ENCODE peak calls at places on chromosomes 3 and 15, in four cellular contexts. H, Q, S and W are unnamed samples.

GRCh38 chr3:159763466-159764210 is 225.0 kb upstream of the IL12A start:
- DNase-seq in H (no peak), Q (peak), S (no peak), W (peak)

GRCh38 chr3:111947179-111947727 is 31.6 kb upstream of the ABHD10 start:
- DNase-seq in H (no peak), Q (no peak), S (no peak), W (no peak)

GRCh38 chr3:195591220-195591619 is 7.5 kb upstream of the APOD start:
- DNase-seq in H (no peak), Q (no peak), S (no peak), W (no peak)

GRCh38 chr3:3636815-3637214 is 162.4 kb upstream of the LRRN1 start:
- DNase-seq in H (no peak), Q (no peak), S (no peak), W (no peak)

GRCh38 chr3:31832576-31832975 is 148.5 kb downstream of the OSBPL10 start:
- DNase-seq in H (no peak), Q (no peak), S (no peak), W (no peak)

GRCh38 chr3:187210555-187211327 is 13.5 kb downstream of the RTP1 start:
- DNase-seq in H (no peak), Q (peak), S (no peak), W (no peak)

GRCh38 chr3:52372822-52373504 is 56.8 kb downstream of the DNAH1 start:
- DNase-seq in H (no peak), Q (peak), S (no peak), W (no peak)

GRCh38 chr3:87354399-87354798 is 78.0 kb upstream of the POU1F1 start:
- DNase-seq in H (no peak), Q (no peak), S (no peak), W (no peak)

GRCh38 chr15:34337557-34338306 is at the start of gene SLC12A6:
- DNase-seq in H (no peak), Q (peak), S (peak), W (peak)

GRCh38 chr15:85333132-85333831 is 47.1 kb upstream of the AKAP13 start:
- DNase-seq in H (no peak), Q (no peak), S (no peak), W (no peak)
- TF ChIP-seq JUND in H (no peak), Q (no peak), S (no peak), W (peak)

DNA sequence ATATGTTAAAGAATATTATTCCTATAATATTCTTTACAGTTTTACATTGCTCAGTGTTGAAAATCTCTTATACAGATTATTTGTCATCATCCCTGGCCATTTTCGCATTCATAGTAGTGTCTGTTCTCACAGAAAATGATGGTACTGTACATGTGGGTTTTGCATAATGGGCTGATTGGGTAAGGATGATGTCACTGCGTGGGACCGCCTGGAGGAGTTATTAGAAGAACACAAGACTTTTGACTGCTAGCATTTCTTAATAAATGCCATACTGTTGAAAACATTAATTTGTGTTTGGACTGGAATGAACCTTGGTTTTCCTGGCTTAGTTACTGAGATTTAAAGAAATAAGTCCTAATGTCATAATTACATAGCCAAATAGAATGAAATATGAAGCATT is 20.3 kb downstream of the LRCH3 start:
- DNase-seq in H (no peak), Q (no peak), S (no peak), W (peak)
- TF ChIP-seq TAF1 in H (no peak), Q (no peak), S (no peak), W (no peak)

GRCh38 chr3:26962419-26963355 is 340.1 kb downstream of the LRRC3B start:
- DNase-seq in H (peak), Q (no peak), S (no peak), W (no peak)
- TF ChIP-seq JUND in H (no peak), Q (no peak), S (no peak), W (no peak)

GRCh38 chr15:63968700-63969099 is 77.6 kb downstream of the DAPK2 start:
- DNase-seq in H (no peak), Q (no peak), S (no peak), W (no peak)

GRCh38 chr15:63970723-63971426 is 75.4 kb downstream of the DAPK2 start:
- DNase-seq in H (peak), Q (no peak), S (no peak), W (no peak)

GRCh38 chr15:63969652-63970421 is 76.4 kb downstream of the DAPK2 start:
- DNase-seq in H (no peak), Q (peak), S (peak), W (no peak)

GRCh38 chr15:63967616-63968015 is 78.7 kb downstream of the DAPK2 start:
- DNase-seq in H (no peak), Q (no peak), S (no peak), W (no peak)

DNA sequence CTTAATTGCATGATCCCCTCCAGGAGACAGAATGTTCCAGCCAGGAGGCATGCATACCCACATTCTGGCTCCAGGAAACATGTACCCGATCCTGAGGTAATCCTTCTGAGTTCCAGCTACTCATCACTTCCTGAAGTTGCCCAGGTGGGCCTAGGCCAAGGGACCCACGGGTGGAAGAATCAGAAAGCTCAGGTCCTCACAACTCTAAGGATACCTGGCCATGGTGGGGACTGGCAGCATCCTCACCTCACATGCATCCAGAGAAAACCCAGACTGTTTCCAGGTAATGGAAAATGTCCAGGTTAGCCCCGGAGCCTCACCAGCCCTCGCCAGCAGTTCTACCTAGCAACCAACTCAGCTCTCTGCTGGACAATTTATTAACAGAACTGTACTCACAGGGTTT is 78.2 kb downstream of the DAPK2 start:
- DNase-seq in H (no peak), Q (no peak), S (no peak), W (no peak)
- TF ChIP-seq TAF1 in H (no peak), Q (no peak), S (no peak), W (no peak)

GRCh38 chr3:63914312-63914711 is 2.1 kb upstream of the SCAANT1 start:
- DNase-seq in H (no peak), Q (no peak), S (no peak), W (no peak)
- TF ChIP-seq JUND in H (no peak), Q (no peak), S (no peak), W (no peak)

GRCh38 chr15:93965491-93965890 is 265.9 kb upstream of the MCTP2 start:
- DNase-seq in H (no peak), Q (no peak), S (no peak), W (no peak)
- TF ChIP-seq TAF1 in H (no peak), Q (no peak), S (no peak), W (no peak)

DNA sequence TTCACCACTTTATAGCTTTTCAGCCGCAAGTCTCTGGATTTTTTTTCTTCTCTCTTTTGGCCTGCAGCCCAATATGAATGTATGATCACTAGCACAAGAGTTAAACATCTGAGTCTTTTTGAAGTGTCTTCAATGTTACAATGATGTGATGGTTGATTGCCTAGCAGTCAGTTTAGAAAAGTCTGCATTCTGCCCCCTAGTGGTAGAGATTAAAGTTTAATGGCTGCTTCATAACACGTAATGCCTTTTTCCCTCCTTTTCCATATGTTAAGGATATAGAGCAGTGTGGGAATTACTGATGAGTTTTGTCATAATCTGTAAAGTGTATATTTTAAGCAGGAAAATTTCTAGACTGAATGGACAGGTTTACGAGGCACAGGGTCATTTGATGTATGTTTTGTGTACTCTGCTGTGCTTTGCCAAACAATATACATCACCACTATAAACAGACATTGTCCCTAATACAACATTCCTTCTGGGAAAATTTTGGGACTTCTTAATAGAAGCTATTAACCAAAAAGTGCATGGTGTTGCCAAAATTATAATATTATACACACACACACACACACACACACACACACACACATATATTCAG is 1038.5 kb upstream of the NR2F2 start:
- DNase-seq in H (no peak), Q (peak), S (peak), W (peak)
- TF ChIP-seq JUND in H (no peak), Q (no peak), S (no peak), W (no peak)

DNA sequence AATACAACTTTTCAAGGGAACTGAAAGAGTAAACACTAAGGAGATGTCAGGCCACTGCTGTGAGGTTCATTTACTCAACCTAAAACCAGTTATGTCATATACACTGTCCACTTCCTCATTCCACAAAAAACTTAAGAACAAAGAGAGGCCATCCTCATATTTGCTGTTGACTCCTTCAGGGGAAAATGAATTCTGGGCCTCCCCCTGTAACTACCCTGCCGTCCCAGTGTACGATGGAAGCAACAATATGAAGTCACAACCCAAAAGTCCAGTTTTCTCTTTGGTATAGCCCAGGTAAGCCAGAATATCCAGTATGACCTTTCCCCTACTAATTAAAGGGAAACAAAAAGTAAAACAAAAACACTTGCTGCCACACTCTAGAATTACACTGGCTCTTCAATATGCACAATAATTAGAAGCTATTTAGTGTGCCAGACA is 16.2 kb downstream of the CEP152 start:
- DNase-seq in H (peak), Q (no peak), S (no peak), W (no peak)
- TF ChIP-seq TAF1 in H (peak), Q (no peak), S (no peak), W (no peak)

GRCh38 chr15:81001180-81002003 is 669 bp downstream of the TLNRD1 start:
- DNase-seq in H (no peak), Q (peak), S (no peak), W (peak)

GRCh38 chr15:81000626-81001179 is at the start of gene TLNRD1:
- DNase-seq in H (no peak), Q (peak), S (peak), W (peak)

GRCh38 chr15:81002004-81002253 is 1.2 kb downstream of the TLNRD1 start:
- DNase-seq in H (no peak), Q (no peak), S (no peak), W (peak)

GRCh38 chr15:81003023-81003350 is 2.3 kb downstream of the TLNRD1 start:
- DNase-seq in H (no peak), Q (no peak), S (no peak), W (no peak)

DNA sequence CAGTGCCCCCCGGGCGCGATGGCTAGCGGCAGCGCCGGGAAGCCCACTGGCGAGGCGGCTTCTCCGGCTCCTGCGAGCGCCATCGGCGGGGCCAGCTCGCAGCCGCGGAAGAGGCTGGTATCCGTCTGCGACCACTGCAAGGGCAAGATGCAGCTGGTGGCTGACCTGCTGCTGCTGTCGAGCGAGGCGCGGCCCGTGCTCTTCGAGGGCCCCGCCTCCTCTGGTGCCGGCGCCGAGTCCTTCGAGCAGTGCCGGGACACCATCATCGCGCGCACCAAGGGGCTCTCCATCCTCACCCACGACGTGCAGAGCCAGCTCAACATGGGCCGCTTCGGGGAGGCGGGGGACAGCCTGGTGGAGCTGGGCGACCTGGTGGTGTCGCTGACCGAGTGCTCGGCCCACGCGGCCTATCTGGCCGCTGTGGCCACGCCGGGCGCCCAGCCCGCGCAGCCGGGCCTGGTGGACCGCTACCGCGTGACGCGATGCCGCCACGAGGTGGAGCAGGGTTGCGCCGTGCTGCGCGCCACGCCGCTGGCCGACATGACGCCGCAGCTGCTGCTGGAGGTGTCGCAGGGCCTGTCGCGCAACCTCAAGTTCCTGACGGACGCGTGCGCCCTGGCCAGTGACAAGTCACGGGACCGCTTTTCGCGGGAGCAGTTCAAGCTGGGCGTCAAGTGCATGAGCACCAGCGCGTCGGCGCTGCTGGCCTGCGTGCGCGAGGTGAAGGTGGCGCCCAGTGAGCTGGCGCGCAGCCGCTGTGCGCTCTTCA is 1.7 kb downstream of the TLNRD1 start:
- DNase-seq in H (no peak), Q (no peak), S (no peak), W (no peak)
- TF ChIP-seq JUND in H (no peak), Q (no peak), S (no peak), W (no peak)